ENCODE peak calls at places on chromosomes 7 and 10, in ten cellular contexts. T is IMR-90; C is CD8-positive, alpha-beta T cell; U is A673; H is left ventricle myocardium inferior; M is AG04450; X is ovary; Q is tibial nerve; D is neural progenitor cell; L is fibroblast of lung. I is an unnamed sample.

GRCh38 chr10:73413108-73413527 is 740 bp downstream of the ANXA7 start:
- DNase-seq in C (peak), Q (no peak), T (no peak), H (no peak), L (no peak), U (no peak), M (no peak), D (peak), X (no peak), I (no peak)

GRCh38 chr7:44400033-44400511 is 74.7 kb upstream of the CAMK2B start:
- DNase-seq in Q (no peak), U (no peak), M (no peak), H (no peak), C (no peak), L (no peak), D (no peak), T (no peak), X (no peak), I (no peak)

GRCh38 chr7:42843209-42843800 is 68.6 kb downstream of the C7orf25 start:
- DNase-seq in H (peak), T (peak), C (no peak), D (peak), Q (no peak), L (peak), M (no peak), X (peak), U (peak), I (peak)

GRCh38 chr10:118241229-118242137 is 100.6 kb downstream of the FAM204A start:
- DNase-seq in X (peak), D (peak), M (peak), T (peak), L (peak), H (peak), C (peak), Q (peak), U (peak), I (peak)

GRCh38 chr10:73875139-73875475 is 752 bp upstream of the CAMK2G start:
- DNase-seq in X (no peak), H (no peak), C (peak), L (no peak), T (no peak), M (no peak), U (no peak), D (no peak), Q (no peak), I (no peak)

GRCh38 chr7:141366098-141366621 is 185.1 kb upstream of the AGK start:
- DNase-seq in D (peak), C (no peak), M (no peak), T (no peak), Q (no peak), X (no peak), U (no peak), H (no peak), L (peak), I (no peak)

GRCh38 chr10:112811741-112812551 is 138.1 kb upstream of the TCF7L2 start:
- DNase-seq in M (peak), C (no peak), Q (no peak), H (no peak), X (peak), D (peak), U (peak), T (peak), L (peak), I (peak)

GRCh38 chr7:101077303-101078086 is 7.8 kb upstream of the TRIM56 start:
- DNase-seq in T (peak), H (peak), L (peak), M (no peak), Q (peak), D (peak), X (peak), C (peak), U (peak), I (peak)

GRCh38 chr10:103614511-103615158 is 121.1 kb downstream of the NEURL1 start:
- DNase-seq in M (no peak), T (no peak), X (no peak), L (no peak), Q (no peak), H (no peak), D (no peak), U (no peak), C (no peak), I (no peak)

GRCh38 chr10:90913774-90914420 is 7.0 kb downstream of the ANKRD1 start:
- DNase-seq in D (no peak), T (no peak), M (no peak), U (no peak), C (no peak), X (no peak), Q (no peak), L (no peak), H (no peak), I (no peak)

GRCh38 chr7:139811106-139811505 is 18.0 kb upstream of the TBXAS1 start:
- DNase-seq in C (no peak), L (no peak), X (no peak), U (no peak), H (no peak), M (no peak), Q (no peak), D (no peak), T (peak), I (no peak)

GRCh38 chr7:139682136-139683013 is 95.4 kb downstream of the HIPK2 start:
- DNase-seq in D (no peak), H (no peak), T (peak), U (no peak), C (no peak), M (no peak), L (peak), X (no peak), Q (no peak), I (no peak)

GRCh38 chr7:105016083-105017075 is 2.4 kb downstream of the KMT2E start:
- DNase-seq in Q (no peak), M (no peak), L (peak), U (no peak), D (no peak), T (peak), X (no peak), H (no peak), C (no peak), I (no peak)

GRCh38 chr10:11547111-11547625 is 64.3 kb downstream of the USP6NL start:
- DNase-seq in T (no peak), H (no peak), L (peak), Q (no peak), X (no peak), C (no peak), D (no peak), U (peak), M (no peak), I (no peak)

GRCh38 chr7:95749515-95749914 is 22.8 kb upstream of the DYNC1I1 start:
- DNase-seq in Q (no peak), M (no peak), U (no peak), C (no peak), D (no peak), H (no peak), X (no peak), T (no peak), L (no peak), I (no peak)

GRCh38 chr10:78605800-78606350 is 462.9 kb upstream of the ZMIZ1 start:
- DNase-seq in U (peak), C (no peak), H (no peak), Q (no peak), T (no peak), L (peak), D (no peak), X (no peak), M (no peak), I (no peak)

GRCh38 chr7:155380986-155381851 is 76.7 kb upstream of the EN2 start:
- DNase-seq in X (no peak), U (no peak), T (no peak), L (no peak), M (no peak), Q (no peak), H (no peak), C (no peak), D (peak), I (no peak)

GRCh38 chr7:80018941-80019808 is 115.5 kb upstream of the GNAI1 start:
- DNase-seq in M (peak), C (peak), H (no peak), X (peak), T (peak), L (peak), D (peak), U (peak), Q (no peak), I (peak)

GRCh38 chr10:79409038-79410035 is 36.1 kb downstream of the ZCCHC24 start:
- DNase-seq in Q (no peak), H (no peak), T (no peak), X (peak), U (no peak), M (no peak), C (no peak), D (no peak), L (no peak), I (peak)

GRCh38 chr10:72061491-72061890 is 26.9 kb downstream of the SPOCK2 start:
- DNase-seq in M (no peak), Q (no peak), D (peak), H (no peak), C (no peak), T (no peak), U (no peak), L (no peak), X (no peak), I (no peak)

GRCh38 chr10:126222736-126223511 is 165.4 kb downstream of the ADAM12 start:
- DNase-seq in Q (no peak), X (no peak), H (no peak), T (peak), M (no peak), C (no peak), D (no peak), L (peak), U (no peak), I (no peak)

GRCh38 chr7:103632005-103632639 is 186.1 kb upstream of the SLC26A5 start:
- DNase-seq in T (no peak), M (no peak), X (no peak), H (no peak), D (no peak), Q (no peak), L (no peak), U (no peak), C (no peak), I (no peak)

GRCh38 chr7:4724648-4725013 is 42.5 kb downstream of the FOXK1 start:
- DNase-seq in D (no peak), U (peak), T (peak), Q (no peak), M (no peak), C (no peak), H (no peak), L (peak), X (no peak), I (no peak)

GRCh38 chr7:151756076-151756731 is 120.7 kb downstream of the PRKAG2 start:
- DNase-seq in X (no peak), M (no peak), D (no peak), U (no peak), C (peak), Q (no peak), L (peak), H (no peak), T (peak), I (no peak)
- H3K27ac ChIP-seq in X (no peak), M (peak), D (no peak), U (no peak), C (peak), Q (peak), L (peak), H (peak), T (peak), I (peak)

DNA sequence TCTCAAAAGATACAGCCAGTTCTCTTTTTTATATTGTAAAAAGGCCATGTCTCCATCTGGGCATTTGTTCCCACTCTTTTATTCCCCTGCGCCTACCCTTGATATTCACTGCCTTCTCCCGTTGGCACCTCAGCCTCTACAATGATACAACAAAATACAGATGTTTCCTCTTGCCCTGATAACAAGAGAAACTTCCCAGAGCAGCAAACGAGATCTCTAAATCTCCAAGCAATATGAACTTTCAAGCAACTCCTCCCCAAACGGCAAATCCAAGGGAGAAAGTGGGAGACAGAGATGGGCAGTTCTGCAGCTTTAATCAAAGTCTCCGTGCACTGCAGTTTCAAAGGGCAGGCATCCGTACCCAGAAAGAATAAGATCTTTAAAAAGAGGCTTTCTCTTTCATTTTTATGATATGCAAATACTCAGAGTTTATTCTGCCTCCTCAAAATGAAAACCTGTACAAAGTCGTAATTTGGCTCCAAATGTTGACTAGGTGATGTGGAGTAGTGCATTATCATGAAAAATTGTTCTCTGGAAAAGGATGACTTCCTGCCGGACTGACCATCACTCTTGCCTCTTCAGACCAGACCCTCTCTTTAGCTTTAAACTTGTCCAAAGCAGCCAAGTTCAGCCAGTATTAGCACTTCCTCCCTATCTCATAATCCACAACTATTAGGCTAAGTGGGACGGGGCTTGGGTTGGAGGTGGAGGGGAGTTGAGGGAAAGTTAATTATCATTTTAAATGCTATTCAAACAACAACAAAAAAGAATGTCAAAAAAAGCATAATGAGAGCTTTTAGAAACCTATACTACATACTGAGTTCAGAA is 682 bp downstream of the HGF start:
- DNase-seq in C (no peak), Q (no peak), T (peak), L (no peak), U (no peak), M (no peak), H (no peak), X (no peak), D (no peak), I (no peak)
- H3K4me3 ChIP-seq in C (no peak), Q (peak), T (peak), L (peak), U (no peak), M (peak), H (peak), X (peak), D (no peak), I (peak)

GRCh38 chr10:54796876-54797275 is 4.2 kb downstream of the PCDH15 start:
- DNase-seq in X (no peak), L (no peak), D (peak), Q (no peak), T (no peak), C (no peak), H (no peak), U (no peak), M (no peak), I (no peak)

GRCh38 chr10:54797636-54798395 is 3.2 kb downstream of the PCDH15 start:
- DNase-seq in C (no peak), M (no peak), U (no peak), Q (no peak), H (no peak), D (no peak), T (peak), L (peak), X (no peak), I (no peak)

GRCh38 chr10:54799491-54799890 is 1.5 kb downstream of the PCDH15 start:
- DNase-seq in L (no peak), D (no peak), X (no peak), Q (no peak), H (no peak), T (no peak), M (no peak), C (no peak), U (no peak), I (no peak)

GRCh38 chr10:54800677-54801480 is at the start of gene PCDH15:
- DNase-seq in T (no peak), X (no peak), Q (no peak), C (no peak), L (peak), U (no peak), M (no peak), D (peak), H (no peak), I (no peak)
- TF ChIP-seq CTCF in T (no peak), X (no peak), Q (no peak), C (no peak), L (peak), U (peak), M (peak), D (peak), H (peak), I (peak)

DNA sequence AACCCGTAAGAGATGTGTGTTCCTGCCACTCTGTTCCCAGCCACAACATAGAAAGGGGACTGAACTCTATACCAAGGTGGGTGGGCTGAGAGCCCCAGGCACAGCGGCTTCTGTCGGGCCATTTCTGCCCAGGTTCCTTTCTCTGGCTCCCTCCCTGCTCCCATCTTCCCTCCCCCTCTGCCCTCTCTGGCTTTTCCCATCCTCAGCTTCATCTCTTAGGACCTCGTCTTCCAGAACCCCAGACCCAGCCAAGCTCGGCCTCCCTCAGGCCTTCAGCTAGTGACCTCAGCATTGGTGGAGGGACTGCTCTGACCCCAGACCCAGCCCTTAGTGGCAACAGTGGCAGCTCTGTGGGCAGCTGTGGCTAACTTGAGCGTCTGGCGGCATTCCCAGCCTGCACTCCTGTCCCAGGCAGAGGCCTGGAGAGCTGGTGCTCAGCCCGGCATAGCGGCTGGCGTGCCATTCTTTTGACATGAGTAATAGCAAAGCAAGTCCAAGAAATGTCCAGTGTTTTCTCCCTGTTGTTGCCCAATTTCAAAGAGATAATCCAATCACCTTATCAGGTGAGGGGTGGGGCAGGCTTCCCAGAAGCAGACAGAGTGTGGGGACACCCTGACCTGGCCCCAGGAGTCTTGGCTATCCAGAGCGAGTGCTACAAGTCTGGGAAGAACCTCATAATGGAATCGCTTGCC is 15.9 kb downstream of the PTPRE start:
- DNase-seq in D (no peak), Q (no peak), X (peak), C (no peak), H (peak), U (no peak), T (peak), L (peak), M (no peak), I (no peak)
- H3K27ac ChIP-seq in D (no peak), Q (peak), X (peak), C (no peak), H (peak), U (no peak), T (no peak), L (no peak), M (no peak), I (no peak)

GRCh38 chr10:8128511-8128910 is 74.0 kb downstream of the GATA3 start:
- DNase-seq in Q (no peak), H (no peak), C (no peak), X (no peak), M (no peak), T (no peak), D (no peak), L (no peak), U (no peak), I (no peak)

GRCh38 chr10:8124436-8124835 is 69.9 kb downstream of the GATA3 start:
- DNase-seq in D (no peak), Q (no peak), M (no peak), H (no peak), U (no peak), C (no peak), X (no peak), L (no peak), T (no peak), I (no peak)

GRCh38 chr10:8130973-8131911 is 76.8 kb downstream of the GATA3 start:
- DNase-seq in D (no peak), L (peak), M (no peak), C (no peak), X (no peak), H (no peak), T (peak), U (no peak), Q (no peak), I (no peak)

GRCh38 chr10:8133146-8133545 is 78.7 kb downstream of the GATA3 start:
- DNase-seq in M (no peak), D (no peak), Q (no peak), H (no peak), T (no peak), C (no peak), L (peak), X (no peak), U (no peak), I (no peak)

GRCh38 chr10:8129438-8129837 is 75.0 kb downstream of the GATA3 start:
- DNase-seq in M (no peak), T (no peak), Q (no peak), U (no peak), L (no peak), H (no peak), D (no peak), C (no peak), X (no peak), I (no peak)
- H3K4me3 ChIP-seq in M (no peak), T (no peak), Q (no peak), U (no peak), L (no peak), H (no peak), D (no peak), C (no peak), X (no peak), I (no peak)

I was measured in right lobe of liver.